ENCODE peak calls at places on chromosomes 6 and 20, in four cellular contexts. H, C, Z and Y are unnamed samples.

GRCh38 chr6:111113731-111114438 is 26.6 kb downstream of the SLC16A10 start:
- DNase-seq in H (no peak), C (peak; percentile 64), Z (no peak), Y (no peak)

GRCh38 chr20:59661621-59662020 is 57.3 kb downstream of the PHACTR3 start:
- DNase-seq in H (no peak), C (no peak), Z (no peak), Y (no peak)

GRCh38 chr6:1724616-1725015 is 114.9 kb downstream of the FOXC1 start:
- DNase-seq in H (no peak), C (no peak), Z (no peak), Y (no peak)

GRCh38 chr6:7996538-7997225 is 67.5 kb downstream of the BLOC1S5 start:
- DNase-seq in H (no peak), C (peak; percentile 74), Z (peak; percentile 29), Y (no peak)

GRCh38 chr6:27096834-27097511 is 150.5 kb upstream of the PRSS16 start:
- DNase-seq in H (peak; percentile 44), C (peak; percentile 80), Z (peak; percentile 26), Y (peak; percentile 69)

GRCh38 chr6:157066781-157067491 is 256.4 kb downstream of the TMEM242 start:
- DNase-seq in H (no peak), C (no peak), Z (no peak), Y (no peak)

GRCh38 chr6:18216411-18216810 is 47.9 kb downstream of the DEK start:
- DNase-seq in H (no peak), C (peak; percentile 5), Z (peak; percentile 26), Y (peak; percentile 30)

GRCh38 chr6:38861957-38862401 is 146.9 kb downstream of the DNAH8 start:
- DNase-seq in H (no peak), C (no peak), Z (no peak), Y (no peak)

GRCh38 chr6:65638047-65638831 is 68.8 kb downstream of the EYS start:
- DNase-seq in H (no peak), C (no peak), Z (no peak), Y (no peak)

GRCh38 chr20:23135449-23136447 is 49.6 kb upstream of the CD93 start:
- DNase-seq in H (no peak), C (no peak), Z (no peak), Y (no peak)

GRCh38 chr20:22425344-22426295 is 158.8 kb downstream of the FOXA2 start:
- DNase-seq in H (no peak), C (no peak), Z (no peak), Y (no peak)

GRCh38 chr6:153003294-153003645 is 761 bp upstream of the MTRF1L start:
- DNase-seq in H (peak; percentile 9), C (peak; percentile 53), Z (no peak), Y (no peak)

GRCh38 chr6:143205170-143205879 is 144.6 kb downstream of the AIG1 start:
- DNase-seq in H (no peak), C (peak; percentile 14), Z (no peak), Y (no peak)

GRCh38 chr6:36928547-36928918 is 26.0 kb upstream of the PI16 start:
- DNase-seq in H (no peak), C (no peak), Z (no peak), Y (no peak)
- TF ChIP-seq CTCF in H (no peak), C (no peak), Z (no peak), Y (no peak)

GRCh38 chr6:43772571-43773049 is 2.6 kb downstream of the VEGFA start:
- DNase-seq in H (no peak), C (no peak), Z (no peak), Y (no peak)

GRCh38 chr6:43769526-43770416 is at the start of gene VEGFA:
- DNase-seq in H (peak; percentile 98), C (peak; percentile 95), Z (peak; percentile 70), Y (peak; percentile 98)

GRCh38 chr6:43771858-43772570 is 2.0 kb downstream of the VEGFA start:
- DNase-seq in H (peak; percentile 83), C (no peak), Z (no peak), Y (peak; percentile 84)

GRCh38 chr6:43770417-43771209 is 602 bp downstream of the VEGFA start:
- DNase-seq in H (peak; percentile 77), C (peak; percentile 60), Z (no peak), Y (peak; percentile 75)

GRCh38 chr6:43771210-43771857 is 1.3 kb downstream of the VEGFA start:
- DNase-seq in H (peak; percentile 81), C (peak; percentile 42), Z (no peak), Y (peak; percentile 76)
- TF ChIP-seq CTCF in H (peak; percentile 11), C (no peak), Z (no peak), Y (no peak)

GRCh38 chr6:17002123-17002522 is 99.7 kb upstream of the STMND1 start:
- DNase-seq in H (no peak), C (no peak), Z (no peak), Y (no peak)

GRCh38 chr6:16999486-17000436 is 102.1 kb upstream of the STMND1 start:
- DNase-seq in H (no peak), C (peak; percentile 93), Z (peak; percentile 65), Y (no peak)

GRCh38 chr6:17001188-17001587 is 100.7 kb upstream of the STMND1 start:
- DNase-seq in H (no peak), C (no peak), Z (no peak), Y (no peak)

GRCh38 chr6:17007749-17008148 is 94.1 kb upstream of the STMND1 start:
- DNase-seq in H (no peak), C (no peak), Z (no peak), Y (no peak)

DNA sequence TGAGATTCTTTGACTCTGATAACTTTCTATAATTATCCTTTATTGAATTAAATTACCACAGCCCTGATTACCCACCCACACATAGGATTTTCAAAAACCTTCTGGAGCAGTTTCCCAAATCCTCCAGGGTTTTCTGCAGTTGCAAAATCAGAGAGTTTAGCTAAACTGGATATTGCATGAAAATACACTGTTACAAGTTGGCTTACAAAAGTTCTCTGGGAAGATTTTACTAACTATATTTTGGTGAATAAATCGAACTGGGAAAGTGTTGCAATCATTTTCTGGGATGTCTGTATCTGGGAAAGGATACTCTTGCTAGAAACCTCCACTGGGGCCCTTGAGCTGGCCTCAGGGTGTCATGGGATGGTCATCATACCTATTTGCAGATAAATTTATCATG is 97.6 kb upstream of the STMND1 start:
- DNase-seq in H (no peak), C (peak; percentile 56), Z (no peak), Y (no peak)
- TF ChIP-seq CTCF in H (no peak), C (no peak), Z (no peak), Y (no peak)

DNA sequence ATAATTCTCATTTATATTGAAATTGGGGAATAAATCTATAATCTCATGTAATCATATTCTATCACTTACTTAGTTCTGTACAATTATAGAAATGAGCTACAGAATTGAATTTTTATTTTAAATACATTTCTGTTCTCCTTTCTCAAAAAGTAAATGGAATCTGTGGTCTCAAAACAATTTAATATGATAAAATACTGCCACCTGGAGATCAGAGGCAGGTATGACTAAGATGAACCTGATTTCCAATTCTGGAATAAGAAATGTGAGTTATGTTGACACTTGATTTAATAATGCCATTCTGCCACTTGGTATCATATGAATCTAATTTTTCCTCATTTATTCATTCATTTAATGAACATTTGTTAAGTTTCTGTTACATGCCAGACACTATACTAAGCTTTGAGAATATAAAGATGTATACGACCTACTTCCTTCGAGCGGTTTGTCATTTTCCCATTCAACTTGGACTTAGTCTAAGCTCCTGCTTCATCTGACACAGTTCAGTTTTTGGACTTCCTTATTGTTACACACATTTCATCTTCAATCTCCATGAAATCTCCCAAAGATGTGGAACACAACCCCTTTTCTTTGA is 7.6 kb upstream of the CCDC28A start:
- DNase-seq in H (peak; percentile 46), C (peak; percentile 59), Z (peak; percentile 8), Y (peak; percentile 39)
- TF ChIP-seq CTCF in H (peak; percentile 63), C (peak; percentile 53), Z (peak; percentile 60), Y (peak; percentile 45)

GRCh38 chr6:15623282-15624116 is 39.3 kb downstream of the DTNBP1 start:
- DNase-seq in H (peak; percentile 15), C (peak; percentile 47), Z (no peak), Y (no peak)
- TF ChIP-seq CTCF in H (peak; percentile 42), C (peak; percentile 51), Z (peak; percentile 43), Y (no peak)

GRCh38 chr20:50477260-50477659 is 32.9 kb upstream of the PTPN1 start:
- DNase-seq in H (no peak), C (no peak), Z (no peak), Y (no peak)

GRCh38 chr20:50475879-50476292 is 34.3 kb upstream of the PTPN1 start:
- DNase-seq in H (no peak), C (peak; percentile 68), Z (no peak), Y (no peak)

GRCh38 chr20:50481741-50482140 is 28.4 kb upstream of the PTPN1 start:
- DNase-seq in H (no peak), C (no peak), Z (no peak), Y (no peak)

GRCh38 chr20:50482396-50482890 is 27.7 kb upstream of the PTPN1 start:
- DNase-seq in H (no peak), C (no peak), Z (no peak), Y (no peak)

DNA sequence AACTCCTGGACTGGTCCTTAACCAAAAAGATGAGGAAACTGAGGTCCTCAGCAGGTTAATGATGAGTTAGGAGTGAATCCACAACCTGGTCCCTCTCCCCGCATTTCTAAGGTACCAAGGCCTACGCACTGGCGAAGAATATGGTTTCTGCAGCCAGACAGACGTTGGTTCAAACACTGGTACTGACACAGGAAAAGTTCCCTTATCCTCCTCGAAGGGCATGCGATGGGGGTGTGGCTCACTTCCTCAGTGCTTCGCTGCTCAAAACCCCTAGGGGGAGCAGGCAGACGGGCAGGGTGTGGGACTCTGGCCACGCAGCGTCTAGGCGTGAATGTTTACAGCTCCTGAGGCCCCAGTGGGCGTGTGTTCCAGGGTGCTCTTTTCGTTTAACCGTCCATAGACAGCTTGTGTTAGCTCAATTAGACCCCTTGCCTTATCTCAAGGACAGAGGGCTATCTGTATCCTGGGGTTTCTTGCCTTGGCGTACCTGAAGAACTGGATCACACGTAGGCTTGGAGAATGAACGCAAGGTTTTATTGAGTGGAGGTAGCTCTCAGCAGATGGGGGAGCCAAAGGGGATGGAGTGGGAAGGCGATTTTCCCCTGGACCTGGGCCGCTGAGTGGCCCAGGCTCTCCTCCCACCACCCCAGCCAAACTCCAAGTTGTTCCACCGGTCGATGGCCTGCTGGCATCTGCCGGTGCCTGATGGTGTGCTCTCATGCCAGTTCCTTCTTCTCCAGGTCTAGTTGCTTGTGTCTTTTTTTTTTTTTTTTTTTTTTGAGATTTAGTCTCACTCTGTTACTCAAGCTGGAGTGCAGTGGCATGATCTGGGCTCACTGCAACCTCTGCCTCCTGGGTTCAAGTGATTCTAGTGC is 31.8 kb upstream of the PTPN1 start:
- DNase-seq in H (peak; percentile 50), C (peak; percentile 68), Z (no peak), Y (peak; percentile 65)
- TF ChIP-seq CTCF in H (peak; percentile 79), C (peak; percentile 75), Z (peak; percentile 52), Y (peak; percentile 64)

GRCh38 chr6:97969065-97969464 is 686.0 kb upstream of the MMS22L start:
- DNase-seq in H (no peak), C (no peak), Z (no peak), Y (no peak)

GRCh38 chr6:97958143-97958542 is 675.1 kb upstream of the MMS22L start:
- DNase-seq in H (no peak), C (no peak), Z (no peak), Y (no peak)

GRCh38 chr6:97963148-97963680 is 680.2 kb upstream of the MMS22L start:
- DNase-seq in H (no peak), C (no peak), Z (no peak), Y (no peak)
- TF ChIP-seq CTCF in H (no peak), C (no peak), Z (no peak), Y (no peak)

GRCh38 chr20:35146922-35147574 is at the start of gene EDEM2:
- DNase-seq in H (peak; percentile 94), C (peak; percentile 95), Z (peak; percentile 93), Y (peak; percentile 96)
- TF ChIP-seq CTCF in H (no peak), C (no peak), Z (no peak), Y (no peak)

GRCh38 chr6:119526609-119527605 is 177.3 kb upstream of the MAN1A1 start:
- DNase-seq in H (no peak), C (peak; percentile 35), Z (no peak), Y (no peak)
- TF ChIP-seq CTCF in H (no peak), C (peak; percentile 29), Z (no peak), Y (no peak)